ENCODE peak calls at places on chromosomes 3 and 15, in nine cellular contexts. A is stomach, P is right lobe of liver, K is HepG2, O is body of pancreas, G is breast epithelium, C is spleen, B is heart left ventricle, E is GM12891. W is an unnamed sample.

GRCh38 chr15:70081612-70082011 is 16.1 kb downstream of the TLE3 start:
- DNase-seq in K (no peak), P (no peak), A (no peak), E (no peak), B (no peak), O (no peak), C (no peak), G (no peak), W (no peak)

GRCh38 chr3:61892881-61893280 is 331.5 kb downstream of the PTPRG start:
- DNase-seq in O (no peak), K (no peak), G (no peak), A (no peak), B (no peak), E (no peak), C (no peak), P (no peak), W (no peak)

GRCh38 chr3:146543461-146544012 is 870 bp downstream of the PLSCR1 start:
- DNase-seq in K (no peak), E (no peak), B (peak; percentile 30), P (no peak), G (no peak), A (no peak), C (no peak), O (peak; percentile 33), W (no peak)

GRCh38 chr3:103494512-103494911 is 1059.7 kb downstream of the ZPLD1 start:
- DNase-seq in A (no peak), B (no peak), G (no peak), C (no peak), O (no peak), K (no peak), P (no peak), E (no peak), W (no peak)

GRCh38 chr3:110027446-110027845 is 690.1 kb upstream of the DPPA4 start:
- DNase-seq in E (no peak), A (no peak), K (no peak), G (no peak), P (no peak), O (no peak), C (no peak), B (no peak), W (peak; percentile 1)

GRCh38 chr15:100310511-100310910 is 31.3 kb downstream of the ADAMTS17 start:
- DNase-seq in B (no peak), P (no peak), G (no peak), E (no peak), K (no peak), A (no peak), O (no peak), C (no peak), W (no peak)

GRCh38 chr15:56428821-56429458 is 36.0 kb downstream of the MNS1 start:
- DNase-seq in E (no peak), O (no peak), K (peak; percentile 32), C (no peak), B (no peak), A (no peak), G (no peak), P (no peak), W (no peak)

GRCh38 chr15:74345051-74345450 is 22.4 kb downstream of the CYP11A1 start:
- DNase-seq in A (no peak), K (no peak), E (no peak), G (no peak), C (peak; percentile 52), P (no peak), B (no peak), O (no peak), W (no peak)

GRCh38 chr3:189233225-189233858 is 61.6 kb downstream of the TPRG1 start:
- DNase-seq in P (no peak), C (no peak), E (no peak), G (peak; percentile 45), A (peak; percentile 47), B (peak; percentile 58), K (peak; percentile 39), O (peak; percentile 57), W (peak; percentile 54)

GRCh38 chr3:52056968-52057805 is 816 bp upstream of the DUSP7 start:
- DNase-seq in P (peak; percentile 100), E (peak; percentile 96), A (peak; percentile 100), O (peak; percentile 100), K (peak; percentile 97), B (peak; percentile 100), G (peak; percentile 99), C (peak; percentile 100), W (peak; percentile 98)
- TF ChIP-seq POLR2A in P (no peak), E (no peak), A (no peak), O (peak; percentile 47), K (no peak), B (no peak), G (no peak), C (no peak), W (no peak)

GRCh38 chr3:184347321-184348056 is 10.1 kb downstream of the FAM131A start:
- DNase-seq in O (no peak), C (no peak), A (no peak), B (no peak), E (no peak), P (no peak), K (no peak), G (no peak), W (no peak)
- TF ChIP-seq POLR2A in O (no peak), C (no peak), A (no peak), B (no peak), E (no peak), P (no peak), K (peak; percentile 11), G (no peak), W (no peak)

GRCh38 chr3:49801160-49801559 is 1.5 kb upstream of the CDHR4 start:
- DNase-seq in O (no peak), B (no peak), E (no peak), K (no peak), A (no peak), P (no peak), G (no peak), C (no peak), W (no peak)

GRCh38 chr3:49803464-49804140 is 541 bp downstream of the INKA1 start:
- DNase-seq in G (peak; percentile 76), K (no peak), P (peak; percentile 56), O (no peak), B (no peak), C (peak; percentile 90), A (no peak), E (no peak), W (no peak)

GRCh38 chr3:49805367-49805782 is 2.3 kb downstream of the INKA1 start:
- DNase-seq in O (peak; percentile 83), E (no peak), K (no peak), A (peak; percentile 83), B (peak; percentile 92), C (peak; percentile 89), G (peak; percentile 66), P (peak; percentile 58), W (no peak)

GRCh38 chr3:49804141-49805041 is 1.3 kb downstream of the INKA1 start:
- DNase-seq in P (peak; percentile 57), K (no peak), E (no peak), B (peak; percentile 40), G (no peak), A (no peak), O (no peak), C (peak; percentile 88), W (no peak)

DNA sequence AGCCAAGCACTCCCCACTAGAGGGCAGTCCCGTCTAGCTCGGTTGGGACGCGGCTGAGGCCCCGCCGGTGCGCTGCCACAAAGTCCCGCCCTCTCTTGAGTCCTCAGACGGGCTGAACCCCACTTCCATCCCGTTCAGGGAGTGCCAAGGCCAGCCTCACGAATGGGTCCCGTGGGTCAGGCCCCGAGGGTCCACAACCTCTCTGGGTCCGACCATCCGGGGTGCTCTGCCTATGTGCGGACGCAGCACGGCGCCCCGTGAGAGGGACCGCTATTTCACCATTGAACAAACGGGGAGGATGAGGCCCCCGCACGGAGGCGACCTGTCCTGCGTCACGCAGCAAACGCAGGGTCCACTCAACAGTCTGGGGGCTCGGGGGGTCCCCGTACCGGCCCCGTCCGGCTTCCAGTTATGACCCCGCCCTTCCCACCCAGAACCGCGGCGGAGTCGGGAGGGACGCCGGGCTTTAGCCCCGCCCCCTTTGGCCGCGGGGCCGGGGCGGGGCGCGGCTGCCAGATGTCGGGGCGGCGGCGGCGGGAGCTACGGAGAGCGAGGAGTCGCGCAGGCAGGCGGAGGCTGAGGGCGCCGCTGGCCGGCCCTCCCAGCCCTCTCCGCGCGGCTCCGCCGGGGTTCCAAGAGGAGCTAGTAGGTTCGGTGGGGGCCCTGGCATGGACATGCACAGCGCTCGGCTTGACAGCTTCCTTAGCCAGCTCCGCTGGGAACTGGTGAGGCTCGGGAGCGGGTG is at the start of gene INKA1:
- DNase-seq in G (peak; percentile 80), B (peak; percentile 92), K (peak; percentile 75), O (peak; percentile 90), C (peak; percentile 99), A (peak; percentile 91), E (peak; percentile 91), P (peak; percentile 93), W (peak; percentile 81)
- TF ChIP-seq POLR2A in G (no peak), B (no peak), K (no peak), O (no peak), C (no peak), A (no peak), E (no peak), P (peak; percentile 46), W (peak; percentile 51)

GRCh38 chr3:16378920-16379319 is 113.9 kb downstream of the OXNAD1 start:
- DNase-seq in G (no peak), O (no peak), K (no peak), E (no peak), B (no peak), P (no peak), A (no peak), C (no peak), W (peak; percentile 6)
- TF ChIP-seq POLR2A in G (no peak), O (no peak), K (no peak), E (peak; percentile 75), B (no peak), P (no peak), A (no peak), C (no peak), W (no peak)

GRCh38 chr3:119647843-119648575 is 12.4 kb downstream of the POPDC2 start:
- DNase-seq in P (no peak), A (no peak), C (no peak), G (no peak), E (no peak), B (no peak), O (no peak), K (no peak), W (no peak)
- TF ChIP-seq POLR2A in P (no peak), A (no peak), C (no peak), G (no peak), E (no peak), B (no peak), O (no peak), K (no peak), W (no peak)